ENCODE peak calls at places on chromosomes 12 and 14, in eight cellular contexts. One of them, this sample, is unnamed.

GRCh38 chr14:55951366-55952206 is 166.6 kb upstream of the PELI2 start:
- DNase-seq in kidney glomerular epithelial cell: no peak
- DNase-seq in fibroblast of pulmonary artery: no peak
- DNase-seq in dermis blood vessel endothelial cell: no peak
- DNase-seq in stimulated activated CD8-positive, alpha-beta memory T cell treated with anti-CD3 and anti-CD28 coated beads, Interleukin-12 subunit alpha, Interleukin-12 subunit beta, amount 100 ng/mL, for 4 hours: no peak
- DNase-seq in NCI-H2081: no peak
- DNase-seq in AG10803: no peak
- DNase-seq in H7: no peak
- DNase-seq in this sample: no peak

GRCh38 chr12:56931474-56931978 is 2.7 kb downstream of the SDR9C7 start:
- DNase-seq in dermis blood vessel endothelial cell: peak
- DNase-seq in NCI-H2081: no peak
- DNase-seq in stimulated activated CD8-positive, alpha-beta memory T cell treated with anti-CD3 and anti-CD28 coated beads, Interleukin-12 subunit alpha, Interleukin-12 subunit beta, amount 100 ng/mL, for 4 hours: no peak
- DNase-seq in AG10803: peak
- DNase-seq in fibroblast of pulmonary artery: peak
- DNase-seq in H7: peak
- DNase-seq in kidney glomerular epithelial cell: peak
- DNase-seq in this sample: no peak

GRCh38 chr14:56295743-56296142 is 177.5 kb downstream of the PELI2 start:
- DNase-seq in stimulated activated CD8-positive, alpha-beta memory T cell treated with anti-CD3 and anti-CD28 coated beads, Interleukin-12 subunit alpha, Interleukin-12 subunit beta, amount 100 ng/mL, for 4 hours: no peak
- DNase-seq in AG10803: peak
- DNase-seq in dermis blood vessel endothelial cell: no peak
- DNase-seq in H7: no peak
- DNase-seq in kidney glomerular epithelial cell: no peak
- DNase-seq in fibroblast of pulmonary artery: no peak
- DNase-seq in NCI-H2081: no peak
- DNase-seq in this sample: no peak

GRCh38 chr12:124898200-124898950 is 16.1 kb downstream of the UBC start:
- DNase-seq in NCI-H2081: peak
- DNase-seq in AG10803: no peak
- DNase-seq in kidney glomerular epithelial cell: no peak
- DNase-seq in fibroblast of pulmonary artery: peak
- DNase-seq in dermis blood vessel endothelial cell: peak
- DNase-seq in H7: peak
- DNase-seq in stimulated activated CD8-positive, alpha-beta memory T cell treated with anti-CD3 and anti-CD28 coated beads, Interleukin-12 subunit alpha, Interleukin-12 subunit beta, amount 100 ng/mL, for 4 hours: peak
- DNase-seq in this sample: peak

GRCh38 chr14:69712637-69713088 is 54.3 kb upstream of the SRSF5 start:
- DNase-seq in kidney glomerular epithelial cell: no peak
- DNase-seq in fibroblast of pulmonary artery: no peak
- DNase-seq in H7: peak
- DNase-seq in AG10803: no peak
- DNase-seq in dermis blood vessel endothelial cell: peak
- DNase-seq in stimulated activated CD8-positive, alpha-beta memory T cell treated with anti-CD3 and anti-CD28 coated beads, Interleukin-12 subunit alpha, Interleukin-12 subunit beta, amount 100 ng/mL, for 4 hours: no peak
- DNase-seq in NCI-H2081: peak
- DNase-seq in this sample: no peak

GRCh38 chr14:68718033-68718725 is 74.7 kb downstream of the ZFP36L1 start:
- DNase-seq in dermis blood vessel endothelial cell: peak
- DNase-seq in fibroblast of pulmonary artery: no peak
- DNase-seq in AG10803: no peak
- DNase-seq in NCI-H2081: no peak
- DNase-seq in H7: peak
- DNase-seq in kidney glomerular epithelial cell: no peak
- DNase-seq in stimulated activated CD8-positive, alpha-beta memory T cell treated with anti-CD3 and anti-CD28 coated beads, Interleukin-12 subunit alpha, Interleukin-12 subunit beta, amount 100 ng/mL, for 4 hours: no peak
- DNase-seq in this sample: no peak

GRCh38 chr14:64689292-64689691 is 14.9 kb upstream of the PLEKHG3 start:
- DNase-seq in NCI-H2081: no peak
- DNase-seq in fibroblast of pulmonary artery: no peak
- DNase-seq in dermis blood vessel endothelial cell: no peak
- DNase-seq in stimulated activated CD8-positive, alpha-beta memory T cell treated with anti-CD3 and anti-CD28 coated beads, Interleukin-12 subunit alpha, Interleukin-12 subunit beta, amount 100 ng/mL, for 4 hours: no peak
- DNase-seq in AG10803: no peak
- DNase-seq in kidney glomerular epithelial cell: no peak
- DNase-seq in H7: no peak
- DNase-seq in this sample: no peak

GRCh38 chr14:36510874-36511273 is 9.2 kb downstream of the NKX2-1 start:
- DNase-seq in H7: no peak
- DNase-seq in dermis blood vessel endothelial cell: no peak
- DNase-seq in NCI-H2081: no peak
- DNase-seq in kidney glomerular epithelial cell: no peak
- DNase-seq in stimulated activated CD8-positive, alpha-beta memory T cell treated with anti-CD3 and anti-CD28 coated beads, Interleukin-12 subunit alpha, Interleukin-12 subunit beta, amount 100 ng/mL, for 4 hours: no peak
- DNase-seq in AG10803: no peak
- DNase-seq in fibroblast of pulmonary artery: no peak
- DNase-seq in this sample: no peak

GRCh38 chr14:77120771-77121743 is 20.5 kb downstream of the ZDHHC22 start:
- DNase-seq in H7: no peak
- DNase-seq in dermis blood vessel endothelial cell: no peak
- DNase-seq in fibroblast of pulmonary artery: peak
- DNase-seq in AG10803: no peak
- DNase-seq in kidney glomerular epithelial cell: no peak
- DNase-seq in stimulated activated CD8-positive, alpha-beta memory T cell treated with anti-CD3 and anti-CD28 coated beads, Interleukin-12 subunit alpha, Interleukin-12 subunit beta, amount 100 ng/mL, for 4 hours: no peak
- DNase-seq in NCI-H2081: peak
- DNase-seq in this sample: no peak

GRCh38 chr12:12671850-12672660 is 23.9 kb downstream of the GPR19 start:
- DNase-seq in AG10803: peak
- DNase-seq in fibroblast of pulmonary artery: no peak
- DNase-seq in dermis blood vessel endothelial cell: no peak
- DNase-seq in H7: no peak
- DNase-seq in kidney glomerular epithelial cell: peak
- DNase-seq in stimulated activated CD8-positive, alpha-beta memory T cell treated with anti-CD3 and anti-CD28 coated beads, Interleukin-12 subunit alpha, Interleukin-12 subunit beta, amount 100 ng/mL, for 4 hours: no peak
- DNase-seq in NCI-H2081: no peak
- DNase-seq in this sample: no peak